ENCODE peak calls at places on chromosomes 2 and 18, in four cellular contexts. W, Z, V and R are unnamed samples.

GRCh38 chr2:128405467-128405900 is 86.8 kb upstream of the HS6ST1 start:
- DNase-seq in W (no peak), Z (no peak), V (no peak), R (no peak)

GRCh38 chr2:63861220-63861822 is 19.6 kb downstream of the UGP2 start:
- DNase-seq in W (peak), Z (peak), V (peak), R (peak)

GRCh38 chr18:46071615-46071893 is 506 bp downstream of the PSTPIP2 start:
- DNase-seq in W (no peak), Z (no peak), V (no peak), R (no peak)

GRCh38 chr2:99184811-99185210 is 3.8 kb downstream of the MRPL30 start:
- DNase-seq in W (no peak), Z (no peak), V (no peak), R (no peak)

GRCh38 chr2:98009887-98010760 is 14.4 kb upstream of the TMEM131 start:
- DNase-seq in W (peak), Z (no peak), V (no peak), R (peak)

GRCh38 chr2:223601932-223602676 is at the start of gene SCG2:
- DNase-seq in W (peak), Z (peak), V (peak), R (peak)

GRCh38 chr2:2293527-2294089 is 37.5 kb downstream of the MYT1L start:
- DNase-seq in W (no peak), Z (no peak), V (no peak), R (no peak)

GRCh38 chr2:191155608-191156071 is 4.8 kb upstream of the STAT4 start:
- DNase-seq in W (peak), Z (peak), V (no peak), R (no peak)

GRCh38 chr18:61949946-61950345 is 57.1 kb upstream of the RNF152 start:
- DNase-seq in W (peak), Z (peak), V (no peak), R (peak)

GRCh38 chr2:176174382-176174834 is 14.1 kb upstream of the HOXD1 start:
- DNase-seq in W (no peak), Z (no peak), V (peak), R (no peak)